ENCODE peak calls at places on chromosomes 2 and 18, in four cellular contexts. One of them, this sample, is unnamed.

GRCh38 chr2:75007819-75008218 is 49.4 kb downstream of the POLE4 start:
- DNase-seq in stimulated activated CD4-positive, alpha-beta T cell treated with anti-CD3 and anti-CD28 coated beads, Interleukin-4, amount 100 ng/mL, for 4 hours: no peak
- DNase-seq in NCI-H524: peak
- DNase-seq in NCI-H748 treated with DMSO at 0.1 percent for 48 hours: no peak
- DNase-seq in this sample: no peak

GRCh38 chr18:58335821-58336220 is 291.8 kb downstream of the NEDD4L start:
- DNase-seq in NCI-H748 treated with DMSO at 0.1 percent for 48 hours: no peak
- DNase-seq in stimulated activated CD4-positive, alpha-beta T cell treated with anti-CD3 and anti-CD28 coated beads, Interleukin-4, amount 100 ng/mL, for 4 hours: no peak
- DNase-seq in NCI-H524: no peak
- DNase-seq in this sample: no peak

GRCh38 chr2:147714582-147714981 is 130.2 kb upstream of the ACVR2A start:
- DNase-seq in NCI-H748 treated with DMSO at 0.1 percent for 48 hours: no peak
- DNase-seq in stimulated activated CD4-positive, alpha-beta T cell treated with anti-CD3 and anti-CD28 coated beads, Interleukin-4, amount 100 ng/mL, for 4 hours: no peak
- DNase-seq in NCI-H524: no peak
- DNase-seq in this sample: no peak

GRCh38 chr2:240250985-240251847 is 110.8 kb upstream of the OTOS start:
- DNase-seq in NCI-H524: no peak
- DNase-seq in stimulated activated CD4-positive, alpha-beta T cell treated with anti-CD3 and anti-CD28 coated beads, Interleukin-4, amount 100 ng/mL, for 4 hours: no peak
- DNase-seq in NCI-H748 treated with DMSO at 0.1 percent for 48 hours: no peak
- DNase-seq in this sample: no peak

GRCh38 chr18:68244786-68245185 is 470.1 kb downstream of the TMX3 start:
- DNase-seq in NCI-H524: no peak
- DNase-seq in stimulated activated CD4-positive, alpha-beta T cell treated with anti-CD3 and anti-CD28 coated beads, Interleukin-4, amount 100 ng/mL, for 4 hours: no peak
- DNase-seq in NCI-H748 treated with DMSO at 0.1 percent for 48 hours: no peak
- DNase-seq in this sample: no peak

GRCh38 chr2:53652131-53652530 is 115.5 kb upstream of the CHAC2 start:
- DNase-seq in NCI-H524: no peak
- DNase-seq in stimulated activated CD4-positive, alpha-beta T cell treated with anti-CD3 and anti-CD28 coated beads, Interleukin-4, amount 100 ng/mL, for 4 hours: no peak
- DNase-seq in NCI-H748 treated with DMSO at 0.1 percent for 48 hours: no peak
- DNase-seq in this sample: no peak

GRCh38 chr2:109645412-109646184 is 31.4 kb downstream of the SOWAHC start:
- DNase-seq in stimulated activated CD4-positive, alpha-beta T cell treated with anti-CD3 and anti-CD28 coated beads, Interleukin-4, amount 100 ng/mL, for 4 hours: no peak
- DNase-seq in NCI-H524: no peak
- DNase-seq in NCI-H748 treated with DMSO at 0.1 percent for 48 hours: no peak
- DNase-seq in this sample: no peak

GRCh38 chr2:105344704-105345345 is 7.5 kb downstream of the C2orf49 start:
- DNase-seq in NCI-H748 treated with DMSO at 0.1 percent for 48 hours: no peak
- DNase-seq in NCI-H524: no peak
- DNase-seq in stimulated activated CD4-positive, alpha-beta T cell treated with anti-CD3 and anti-CD28 coated beads, Interleukin-4, amount 100 ng/mL, for 4 hours: no peak
- DNase-seq in this sample: no peak

GRCh38 chr2:21404827-21405625 is 281.3 kb downstream of the TDRD15 start:
- DNase-seq in NCI-H748 treated with DMSO at 0.1 percent for 48 hours: no peak
- DNase-seq in NCI-H524: no peak
- DNase-seq in stimulated activated CD4-positive, alpha-beta T cell treated with anti-CD3 and anti-CD28 coated beads, Interleukin-4, amount 100 ng/mL, for 4 hours: no peak
- DNase-seq in this sample: no peak

GRCh38 chr2:113041871-113042270 is 10.8 kb downstream of the IL36B start:
- DNase-seq in NCI-H524: no peak
- DNase-seq in stimulated activated CD4-positive, alpha-beta T cell treated with anti-CD3 and anti-CD28 coated beads, Interleukin-4, amount 100 ng/mL, for 4 hours: no peak
- DNase-seq in NCI-H748 treated with DMSO at 0.1 percent for 48 hours: no peak
- DNase-seq in this sample: no peak

GRCh38 chr2:30226144-30227032 is 4.9 kb upstream of the LBH start:
- DNase-seq in NCI-H748 treated with DMSO at 0.1 percent for 48 hours: no peak
- DNase-seq in stimulated activated CD4-positive, alpha-beta T cell treated with anti-CD3 and anti-CD28 coated beads, Interleukin-4, amount 100 ng/mL, for 4 hours: no peak
- DNase-seq in NCI-H524: no peak
- DNase-seq in this sample: no peak

GRCh38 chr2:185181901-185182300 is 556.7 kb upstream of the FSIP2 start:
- DNase-seq in NCI-H524: no peak
- DNase-seq in NCI-H748 treated with DMSO at 0.1 percent for 48 hours: no peak
- DNase-seq in stimulated activated CD4-positive, alpha-beta T cell treated with anti-CD3 and anti-CD28 coated beads, Interleukin-4, amount 100 ng/mL, for 4 hours: no peak
- DNase-seq in this sample: no peak

This sample was measured in activated B cell treated with CpG ODN at 0.5 μM for 24 hours.